ENCODE peak calls at places on chromosomes 5 and 9, in eight cellular contexts. A is CD4-positive, CD25-positive, alpha-beta regulatory T cell; E is suprapubic skin; X is stomach; H is H9; L is heart left ventricle; G is lung; Z is sigmoid colon. R is an unnamed sample. For H3K9me3 and H3K4me1, the result is how much of the 10 kb centered on the place peaks cover.

GRCh38 chr9:76646249-76646648 is 118.0 kb upstream of the PCA3 start:
- DNase-seq in A (no peak), E (no peak), X (no peak), H (no peak), L (no peak), G (no peak), Z (no peak), R (no peak)

GRCh38 chr5:78667461-78668103 is 19.0 kb upstream of the LHFPL2 start:
- DNase-seq in A (no peak), E (no peak), X (no peak), H (no peak), L (no peak), G (no peak), Z (no peak), R (no peak)

GRCh38 chr9:127955294-127956015 is 17.8 kb upstream of the DPM2 start:
- DNase-seq in A (peak), E (no peak), X (peak), H (peak), L (peak), G (peak), Z (peak), R (peak)

GRCh38 chr9:86867658-86868313 is 79.5 kb downstream of the GAS1 start:
- DNase-seq in A (no peak), E (no peak), X (peak), H (no peak), L (no peak), G (no peak), Z (no peak), R (no peak)

GRCh38 chr9:93027750-93028149 is 30.8 kb upstream of the SUSD3 start:
- DNase-seq in A (no peak), E (no peak), X (no peak), H (no peak), L (no peak), G (no peak), Z (no peak), R (no peak)

GRCh38 chr9:128550226-128550625 is 2.2 kb upstream of the SPTAN1 start:
- DNase-seq in A (peak), E (no peak), X (no peak), H (no peak), L (no peak), G (no peak), Z (no peak), R (no peak)

GRCh38 chr5:179798144-179798770 is 4.5 kb downstream of the LTC4S start:
- DNase-seq in A (no peak), E (peak), X (no peak), H (no peak), L (peak), G (no peak), Z (peak), R (no peak)

GRCh38 chr9:29830815-29831214 is 2257.5 kb upstream of the C9orf72 start:
- DNase-seq in A (no peak), E (no peak), X (no peak), H (peak), L (no peak), G (no peak), Z (no peak), R (no peak)

GRCh38 chr9:89593776-89594427 is 10.9 kb upstream of the GADD45G start:
- DNase-seq in A (peak), E (no peak), X (peak), H (peak), L (peak), G (peak), Z (no peak), R (peak)

GRCh38 chr9:70971698-70972097 is 149.7 kb downstream of the TRPM3 start:
- DNase-seq in A (no peak), E (no peak), X (no peak), H (no peak), L (no peak), G (no peak), Z (no peak), R (no peak)

GRCh38 chr9:15510789-15511575 is at the start of gene PSIP1:
- DNase-seq in A (peak), E (peak), X (peak), H (peak), L (peak), G (peak), Z (peak), R (peak)

GRCh38 chr9:127388037-127388855 is 8.7 kb upstream of the SLC2A8 start:
- DNase-seq in A (peak), E (no peak), X (no peak), H (no peak), L (no peak), G (no peak), Z (peak), R (peak)

GRCh38 chr5:16712178-16712577 is 95.4 kb upstream of the RETREG1 start:
- DNase-seq in A (no peak), E (no peak), X (no peak), H (no peak), L (no peak), G (no peak), Z (no peak), R (no peak)

GRCh38 chr5:56314536-56314935 is 81.4 kb upstream of the ANKRD55 start:
- DNase-seq in A (peak), E (no peak), X (no peak), H (peak), L (no peak), G (no peak), Z (no peak), R (no peak)

GRCh38 chr5:128579111-128579510 is 41.1 kb upstream of the FBN2 start:
- DNase-seq in A (no peak), E (no peak), X (no peak), H (no peak), L (no peak), G (no peak), Z (no peak), R (no peak)

GRCh38 chr9:16146661-16147060 is 593.8 kb downstream of the CCDC171 start:
- DNase-seq in A (no peak), E (no peak), X (no peak), H (no peak), L (no peak), G (no peak), Z (no peak), R (no peak)

GRCh38 chr5:133454442-133454841 is 157.9 kb downstream of the FSTL4 start:
- DNase-seq in A (no peak), E (no peak), X (no peak), H (no peak), L (no peak), G (no peak), Z (no peak), R (no peak)

GRCh38 chr5:61991861-61992260 is 314.1 kb upstream of the KIF2A start:
- DNase-seq in A (no peak), E (no peak), X (no peak), H (no peak), L (no peak), G (no peak), Z (no peak), R (no peak)

GRCh38 chr5:156669416-156669815 is 180.7 kb upstream of the PPP1R2B start:
- DNase-seq in A (no peak), E (no peak), X (no peak), H (no peak), L (no peak), G (no peak), Z (no peak), R (no peak)

GRCh38 chr9:96818535-96818934 is 35.8 kb downstream of the ZNF782 start:
- DNase-seq in A (no peak), E (no peak), X (no peak), H (no peak), L (no peak), G (no peak), Z (no peak), R (no peak)
- H3K9me3 ChIP-seq in A (half or more), E (half or more), X (half or more), H (half or more), L (half or more), G (under half), Z (half or more), R (half or more)

GRCh38 chr5:137503456-137503855 is 4.3 kb upstream of the SPOCK1 start:
- DNase-seq in A (no peak), E (no peak), X (no peak), H (no peak), L (no peak), G (no peak), Z (no peak), R (no peak)

GRCh38 chr5:137502632-137503031 is 3.5 kb upstream of the SPOCK1 start:
- DNase-seq in A (no peak), E (no peak), X (no peak), H (no peak), L (no peak), G (no peak), Z (no peak), R (no peak)

GRCh38 chr5:137500616-137501225 is 1.6 kb upstream of the SPOCK1 start:
- DNase-seq in A (no peak), E (no peak), X (no peak), H (no peak), L (no peak), G (no peak), Z (no peak), R (no peak)

GRCh38 chr5:137501226-137501625 is 2.1 kb upstream of the SPOCK1 start:
- DNase-seq in A (no peak), E (no peak), X (no peak), H (no peak), L (no peak), G (no peak), Z (no peak), R (no peak)

DNA sequence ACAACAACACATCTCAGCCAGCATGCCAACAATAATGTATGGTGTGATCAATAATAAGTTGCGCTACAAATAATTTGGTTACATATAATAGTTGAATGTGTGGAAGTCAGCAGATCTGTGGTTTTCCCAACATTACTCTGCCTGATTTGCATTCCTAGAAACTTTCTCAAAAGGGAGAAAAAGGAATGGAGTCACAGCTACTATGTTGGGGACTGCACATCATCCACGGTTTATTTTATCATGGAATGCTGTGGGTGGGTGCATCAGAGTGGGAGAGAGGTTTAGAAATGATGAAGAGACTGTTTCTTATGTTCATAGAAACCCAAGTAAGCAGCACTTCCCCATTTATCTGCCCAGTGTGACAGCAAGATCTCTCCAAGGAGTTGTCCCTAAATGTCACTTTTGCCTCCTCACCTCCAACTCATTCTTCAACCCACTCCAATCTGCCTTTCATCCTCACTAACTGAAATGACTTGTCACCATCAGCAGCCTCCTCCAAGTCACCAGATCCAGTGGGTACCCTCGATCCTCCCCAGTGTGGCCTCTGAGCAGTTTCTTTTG is 2.8 kb upstream of the SPOCK1 start:
- DNase-seq in A (no peak), E (no peak), X (no peak), H (no peak), L (no peak), G (no peak), Z (no peak), R (no peak)
- H3K4me1 ChIP-seq in A (under half), E (under half), X (under half), H (under half), L (under half), G (under half), Z (under half), R (under half)

DNA sequence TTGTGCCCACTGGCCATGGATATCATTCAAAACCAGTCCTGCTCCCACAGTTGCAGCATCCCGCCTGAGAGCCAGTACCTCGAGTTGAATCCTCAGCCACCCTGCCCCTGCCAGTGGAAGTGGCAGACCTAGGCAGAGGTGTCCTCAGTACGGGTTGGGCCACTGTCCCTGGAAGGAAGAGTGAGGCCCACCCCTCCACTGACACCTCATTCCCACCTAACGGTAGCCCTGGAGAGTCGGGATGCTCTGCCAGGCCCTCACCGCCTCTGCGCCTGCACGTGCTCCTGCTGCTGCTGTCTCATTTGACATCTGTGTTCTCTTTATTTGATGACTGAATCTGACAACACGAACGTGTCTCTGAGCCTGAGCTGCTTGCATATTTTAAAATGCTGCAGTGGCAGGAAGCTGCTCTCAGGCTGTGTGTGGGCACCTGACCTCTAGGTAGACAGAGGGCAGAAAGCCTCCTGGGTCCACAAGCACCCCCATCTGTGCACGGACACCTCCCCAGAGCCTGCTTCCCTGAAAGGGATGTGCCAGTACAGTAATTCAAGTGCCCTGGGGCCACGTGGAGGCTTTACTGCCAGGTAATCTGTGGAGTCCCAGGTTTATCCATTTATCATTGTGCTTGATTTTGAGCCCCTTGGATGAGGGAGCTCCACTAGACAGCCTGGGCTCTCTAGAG is 194.7 kb downstream of the CACNA1B start:
- DNase-seq in A (no peak), E (no peak), X (peak), H (no peak), L (no peak), G (no peak), Z (peak), R (no peak)
- H3K9me3 ChIP-seq in A (under half), E (under half), X (under half), H (under half), L (under half), G (under half), Z (under half), R (under half)

GRCh38 chr5:180818942-180819341 is 16.3 kb upstream of the MGAT1 start:
- DNase-seq in A (no peak), E (no peak), X (no peak), H (no peak), L (peak), G (no peak), Z (no peak), R (no peak)
- H3K4me1 ChIP-seq in A (under half), E (half or more), X (under half), H (under half), L (under half), G (under half), Z (under half), R (under half)

DNA sequence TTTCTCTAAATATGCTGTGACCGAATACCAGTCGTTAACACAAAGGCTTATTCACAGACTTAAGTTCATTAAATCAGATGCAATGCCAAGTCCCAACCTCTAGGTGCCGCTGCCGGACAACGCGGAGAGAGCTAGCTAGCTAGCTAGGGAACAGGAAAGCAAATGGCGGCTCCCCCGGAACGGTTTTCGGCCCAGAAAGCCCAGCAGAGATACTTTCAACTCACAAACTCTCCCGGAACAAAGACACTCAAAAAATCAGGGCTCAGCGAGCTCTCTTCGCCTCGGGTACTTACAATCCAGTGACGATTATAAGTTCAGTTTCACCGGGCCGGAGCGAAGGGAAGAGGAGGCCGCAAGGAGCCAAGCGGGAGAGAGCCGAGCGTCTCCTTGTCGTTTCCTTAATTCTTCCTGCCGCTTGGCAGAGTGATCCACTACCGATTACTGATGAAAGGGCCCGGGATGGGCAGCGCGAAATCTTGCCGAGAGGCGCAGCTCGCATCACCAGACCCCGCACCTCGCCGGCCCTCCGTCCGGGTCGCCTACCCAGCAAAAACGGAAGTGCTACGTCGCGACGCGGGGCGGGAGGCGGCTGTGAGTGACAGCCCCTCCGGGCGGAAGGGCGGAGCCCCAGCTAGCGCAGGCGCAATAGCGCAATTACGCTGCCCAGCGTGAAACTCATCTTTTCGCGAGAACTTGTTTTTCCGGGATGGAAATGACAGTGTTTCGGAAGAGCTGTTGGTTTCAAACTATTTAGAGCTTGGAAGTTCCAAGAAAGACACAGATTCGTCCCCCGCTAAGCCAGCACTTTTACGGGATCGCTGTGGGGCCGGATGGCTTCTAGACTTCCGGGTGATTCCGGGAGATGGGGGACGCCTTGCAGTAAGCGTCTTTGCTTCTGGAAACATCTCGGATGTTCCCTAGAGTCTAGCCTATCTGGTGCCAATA is at the start of gene TAF7:
- DNase-seq in A (peak), E (peak), X (peak), H (peak), L (peak), G (peak), Z (peak), R (peak)
- H3K9me3 ChIP-seq in A (half or more), E (under half), X (half or more), H (under half), L (under half), G (under half), Z (under half), R (under half)

GRCh38 chr9:133880136-133880535 is 112.0 kb downstream of the VAV2 start:
- DNase-seq in A (no peak), E (no peak), X (no peak), H (no peak), L (no peak), G (no peak), Z (no peak), R (peak)
- H3K4me1 ChIP-seq in A (under half), E (under half), X (under half), H (under half), L (under half), G (under half), Z (under half), R (under half)

DNA sequence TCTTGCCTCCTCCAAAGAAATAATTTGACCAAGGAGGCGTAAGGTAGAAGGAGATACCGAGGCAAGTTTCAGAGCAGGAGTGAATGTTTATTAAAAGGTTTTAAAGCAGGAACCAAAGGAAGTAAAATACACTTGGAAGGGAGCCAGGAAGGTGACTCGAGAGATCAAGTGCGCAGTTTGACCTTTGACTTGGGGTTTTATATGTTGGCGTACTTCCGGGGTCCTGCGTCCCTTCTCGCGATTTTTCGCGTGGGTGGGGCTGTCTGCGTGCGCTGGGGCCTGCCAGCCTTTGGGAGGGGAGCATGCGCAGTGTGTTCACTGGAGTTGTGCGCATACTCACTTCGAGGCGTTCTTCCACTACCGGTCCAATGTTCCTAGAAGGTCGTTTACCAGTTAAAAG is 166.0 kb upstream of the IRX2 start:
- DNase-seq in A (no peak), E (no peak), X (no peak), H (no peak), L (no peak), G (peak), Z (no peak), R (no peak)
- H3K9me3 ChIP-seq in A (under half), E (under half), X (under half), H (under half), L (under half), G (under half), Z (under half), R (under half)

R was measured in psoas muscle.